ENCODE peak calls at places on chromosomes 1 and 21, in five cellular contexts. H is endodermal cell, X is mucosa of descending colon, G is SJCRH30, B is HL-60. R is an unnamed sample.

GRCh38 chr1:228363686-228364067 is 43.0 kb downstream of the TRIM11 start:
- DNase-seq in H (no peak), B (no peak), G (no peak), X (no peak), R (peak)

GRCh38 chr1:211133393-211133840 is 531 bp downstream of the KCNH1 start:
- DNase-seq in B (no peak), X (peak), G (peak), H (peak), R (peak)

GRCh38 chr1:85554630-85555327 is 25.8 kb upstream of the CCN1 start:
- DNase-seq in G (no peak), H (no peak), X (no peak), B (no peak), R (no peak)

GRCh38 chr1:200530551-200531261 is 89.8 kb downstream of the KIF14 start:
- DNase-seq in B (no peak), X (no peak), H (peak), G (peak), R (no peak)

GRCh38 chr1:25541425-25541824 is 2.0 kb upstream of the LDLRAP1 start:
- DNase-seq in B (no peak), G (no peak), H (no peak), X (no peak), R (no peak)

GRCh38 chr21:34878940-34879339 is 170.2 kb downstream of the RUNX1 start:
- DNase-seq in G (no peak), H (no peak), B (no peak), X (no peak), R (no peak)

GRCh38 chr1:14924455-14925325 is 228.9 kb upstream of the TMEM51 start:
- DNase-seq in G (no peak), B (no peak), X (peak), H (peak), R (peak)

GRCh38 chr1:181161170-181161870 is 72.8 kb downstream of the IER5 start:
- DNase-seq in X (no peak), H (no peak), B (peak), G (peak), R (no peak)

GRCh38 chr1:9774744-9775679 is 48.8 kb downstream of the CLSTN1 start:
- DNase-seq in H (no peak), X (no peak), G (no peak), B (no peak), R (no peak)

GRCh38 chr1:63779338-63779819 is 5.6 kb downstream of the ROR1 start:
- DNase-seq in G (peak), X (no peak), H (no peak), B (no peak), R (no peak)

GRCh38 chr1:34898220-34898820 is 31.1 kb downstream of the DLGAP3 start:
- DNase-seq in B (no peak), X (no peak), H (peak), G (no peak), R (no peak)

GRCh38 chr1:92623187-92623778 is 136.6 kb upstream of the GFI1 start:
- DNase-seq in H (no peak), G (peak), B (peak), X (no peak), R (no peak)

GRCh38 chr1:235019456-235019855 is 109.2 kb downstream of the TOMM20 start:
- DNase-seq in X (no peak), H (no peak), B (no peak), G (peak), R (no peak)

GRCh38 chr1:75539230-75540116 is 71.4 kb downstream of the SLC44A5 start:
- DNase-seq in B (no peak), G (no peak), X (no peak), H (no peak), R (no peak)

GRCh38 chr1:183073320-183073719 is 50.1 kb downstream of the LAMC1 start:
- DNase-seq in B (no peak), H (no peak), X (no peak), G (no peak), R (no peak)

GRCh38 chr1:8681911-8682310 is 135.5 kb downstream of the RERE start:
- DNase-seq in H (no peak), X (no peak), G (no peak), B (no peak), R (no peak)

GRCh38 chr1:8681317-8681650 is 136.2 kb downstream of the RERE start:
- DNase-seq in G (no peak), B (no peak), X (no peak), H (no peak), R (no peak)

GRCh38 chr1:8679411-8679800 is 138.0 kb downstream of the RERE start:
- DNase-seq in B (no peak), X (no peak), H (no peak), G (no peak), R (no peak)

GRCh38 chr1:8679929-8680504 is 137.4 kb downstream of the RERE start:
- DNase-seq in X (no peak), H (no peak), B (no peak), G (no peak), R (no peak)

DNA sequence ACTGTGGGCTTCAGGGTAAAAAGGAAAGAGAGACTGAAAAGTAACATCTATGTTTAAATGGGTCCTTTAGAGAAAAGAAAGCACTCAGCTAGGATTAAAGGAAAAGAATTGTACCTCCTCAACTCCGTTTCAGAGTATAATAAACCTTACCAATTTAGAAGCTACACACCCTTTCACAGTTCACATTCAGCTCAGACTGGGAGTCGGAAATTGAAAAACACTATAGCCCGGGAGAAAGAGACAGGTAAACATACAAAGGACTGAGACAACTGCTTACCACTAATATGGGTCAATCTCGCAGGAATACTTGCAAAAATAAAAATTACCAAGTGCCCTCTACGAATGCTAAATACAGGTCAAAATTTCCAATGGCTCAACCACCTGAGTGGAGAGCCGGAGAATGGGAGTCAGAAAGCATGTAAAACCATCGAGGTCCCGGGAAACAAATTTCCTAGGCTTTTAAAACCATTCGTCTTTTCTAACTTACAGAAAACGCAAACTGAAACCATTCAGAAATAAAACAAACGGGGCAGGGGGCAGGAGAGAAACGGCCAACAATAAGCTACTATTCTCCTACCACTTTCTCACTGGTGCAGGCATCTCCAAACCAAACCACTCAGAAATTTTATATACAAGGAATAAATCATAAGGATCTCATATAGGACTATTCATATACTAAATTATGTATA is 136.7 kb downstream of the RERE start:
- DNase-seq in H (no peak), G (no peak), X (no peak), B (no peak), R (no peak)
- H3K4me3 ChIP-seq in H (no peak), G (no peak), X (no peak), B (no peak), R (peak)

GRCh38 chr1:58999676-59000075 is 215.8 kb upstream of the JUN start:
- DNase-seq in H (peak), B (no peak), X (no peak), G (no peak), R (no peak)
- H3K4me3 ChIP-seq in H (no peak), B (no peak), X (no peak), G (no peak), R (no peak)

GRCh38 chr1:175174702-175175102 is 17.9 kb downstream of the KIAA0040 start:
- DNase-seq in B (no peak), X (no peak), G (no peak), H (no peak), R (no peak)
- H3K4me3 ChIP-seq in B (no peak), X (no peak), G (no peak), H (no peak), R (no peak)

DNA sequence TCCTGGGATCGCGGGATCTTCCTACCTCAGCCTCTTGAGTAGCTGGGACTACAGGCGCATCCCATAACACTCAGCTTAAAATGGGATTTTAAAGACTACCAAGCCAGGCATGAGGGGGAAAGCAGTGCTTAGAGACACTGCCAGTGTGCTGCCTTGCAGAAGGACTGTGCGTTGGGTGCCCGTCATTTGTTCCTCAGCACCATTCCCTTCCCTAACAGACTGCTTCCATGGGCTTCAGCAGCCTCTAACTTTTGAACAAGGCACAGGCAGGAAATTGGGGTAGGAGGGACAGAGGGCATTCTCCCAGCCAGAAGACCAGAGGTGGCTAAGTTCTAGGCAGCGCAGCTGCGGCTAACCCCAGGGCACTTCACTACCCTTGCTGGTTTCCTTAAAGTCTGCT is 73.9 kb upstream of the USP24 start:
- DNase-seq in B (no peak), H (no peak), X (no peak), G (no peak), R (no peak)
- H3K4me3 ChIP-seq in B (no peak), H (no peak), X (no peak), G (no peak), R (no peak)

GRCh38 chr1:3671371-3672180 is 19.3 kb downstream of the TP73 start:
- DNase-seq in G (no peak), X (peak), H (peak), B (no peak), R (peak)

GRCh38 chr1:3670823-3671251 is 18.5 kb downstream of the TP73 start:
- DNase-seq in H (peak), X (peak), B (no peak), G (no peak), R (peak)

GRCh38 chr1:3669421-3669821 is 17.1 kb downstream of the TP73 start:
- DNase-seq in G (no peak), H (peak), X (peak), B (no peak), R (peak)

GRCh38 chr1:3668585-3669300 is 16.4 kb downstream of the TP73 start:
- DNase-seq in B (peak), X (peak), G (peak), H (peak), R (peak)

DNA sequence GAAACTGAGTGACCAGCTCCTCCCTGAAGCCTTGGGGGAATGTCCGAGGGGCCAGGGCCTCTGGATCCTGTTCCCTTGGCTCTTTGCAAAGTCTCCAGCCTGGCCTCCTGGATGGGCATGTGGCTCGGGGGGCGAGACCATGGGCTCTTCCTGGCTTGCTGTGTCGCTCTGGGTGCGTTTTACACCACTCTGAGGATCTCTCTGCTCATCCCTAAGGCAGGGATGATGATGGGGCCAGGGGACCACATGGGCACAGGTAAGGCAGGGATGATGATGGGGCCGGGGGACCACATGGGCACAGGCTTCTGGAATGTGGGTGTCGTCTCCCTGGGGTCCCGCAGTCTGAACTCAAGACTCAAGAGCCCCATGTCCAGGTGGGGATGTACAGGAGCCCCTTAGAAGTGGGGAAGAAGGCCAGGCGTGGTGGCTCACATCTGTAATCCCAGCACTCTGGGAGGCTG is 17.7 kb downstream of the TP73 start:
- DNase-seq in X (peak), B (no peak), H (no peak), G (no peak), R (peak)
- H3K4me3 ChIP-seq in X (no peak), B (no peak), H (no peak), G (no peak), R (no peak)

GRCh38 chr1:111600886-111601386 is 18.7 kb upstream of the RAP1A start:
- DNase-seq in H (no peak), X (no peak), B (no peak), G (no peak), R (no peak)
- H3K4me3 ChIP-seq in H (no peak), X (no peak), B (no peak), G (no peak), R (no peak)

DNA sequence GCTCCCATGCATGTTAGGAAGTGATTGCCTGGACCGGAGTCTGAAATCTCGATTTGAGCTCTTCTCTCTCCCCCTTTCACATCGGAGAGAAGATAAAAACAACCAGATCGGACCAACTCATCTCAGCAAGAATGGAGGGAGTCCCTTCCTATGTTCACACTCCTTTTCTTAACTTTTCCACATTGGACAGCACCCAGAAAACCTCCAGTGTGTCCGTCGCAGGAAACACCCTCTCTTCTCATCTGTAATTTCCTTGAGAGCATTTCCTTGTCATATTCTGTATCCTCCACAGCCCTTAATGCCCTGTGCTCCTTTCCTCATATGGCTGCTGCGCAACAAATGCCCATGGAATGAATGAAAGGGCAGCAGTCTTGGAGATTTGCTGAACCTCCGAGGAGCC is 1.5 kb upstream of the TDRD10 start:
- DNase-seq in G (no peak), X (no peak), B (no peak), H (no peak), R (no peak)
- H3K4me3 ChIP-seq in G (no peak), X (no peak), B (no peak), H (no peak), R (peak)

DNA sequence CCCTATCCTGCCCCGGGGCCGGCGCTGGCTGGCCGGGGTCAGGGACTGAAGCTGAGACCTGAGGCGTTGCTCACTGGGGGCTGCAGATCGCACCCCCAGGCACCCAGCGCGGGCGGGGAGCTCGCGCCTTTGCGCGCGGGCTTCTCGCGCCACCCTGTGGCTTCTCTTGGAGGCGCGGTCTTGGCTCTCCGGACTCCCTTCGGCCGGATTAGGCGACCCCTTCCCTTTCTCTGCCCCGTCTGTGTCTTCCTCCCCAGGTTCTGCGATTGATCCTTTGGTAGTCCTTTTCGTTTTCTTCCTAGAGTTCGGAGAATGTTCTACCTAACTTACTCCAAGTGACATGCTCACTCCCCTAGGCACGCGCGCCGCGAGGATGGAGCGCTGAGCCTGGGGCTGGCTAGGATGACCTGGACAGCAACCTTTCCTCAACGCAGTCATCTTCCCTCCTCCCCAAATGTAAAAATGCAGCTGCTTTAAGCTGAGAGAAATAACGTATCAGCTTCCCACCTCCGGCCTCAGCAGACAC is 489 bp upstream of the NTRK1 start:
- DNase-seq in H (peak), B (no peak), G (peak), X (no peak), R (peak)
- H3K4me3 ChIP-seq in H (peak), B (no peak), G (peak), X (no peak), R (peak)

GRCh38 chr1:89608627-89609338 is 24.1 kb upstream of the LRRC8C start:
- DNase-seq in H (no peak), G (no peak), X (peak), B (no peak), R (peak)
- H3K4me3 ChIP-seq in H (no peak), G (no peak), X (no peak), B (no peak), R (no peak)

GRCh38 chr1:223665592-223666312 is at the start of gene CAPN8:
- DNase-seq in H (no peak), X (peak), G (no peak), B (no peak), R (peak)
- H3K4me3 ChIP-seq in H (no peak), X (no peak), G (no peak), B (no peak), R (no peak)

R was measured in kidney.